ENCODE peak calls at places on chromosomes 3 and 15, in six cellular contexts. U, L, M, G, Z and A are unnamed samples.

GRCh38 chr3:16395229-16395628 is 118.3 kb downstream of the RFTN1 start:
- DNase-seq in U (no peak), L (no peak), M (no peak), G (no peak), Z (no peak), A (no peak)

GRCh38 chr3:132405188-132405587 is 12.1 kb upstream of the DNAJC13 start:
- DNase-seq in U (peak; percentile 31), L (no peak), M (no peak), G (no peak), Z (no peak), A (no peak)

GRCh38 chr3:118292841-118293240 is 741.8 kb downstream of the IGSF11 start:
- DNase-seq in U (no peak), L (no peak), M (no peak), G (no peak), Z (no peak), A (no peak)

GRCh38 chr15:22258402-22259150 is 178.2 kb downstream of the OR4M2 start:
- DNase-seq in U (no peak), L (no peak), M (peak; percentile 74), G (no peak), Z (no peak), A (peak; percentile 82)

GRCh38 chr3:133805702-133806475 is at the start of gene SRPRB:
- DNase-seq in U (peak; percentile 92), L (peak; percentile 85), M (peak; percentile 98), G (peak; percentile 95), Z (peak; percentile 74), A (peak; percentile 98)

GRCh38 chr3:123881771-123882170 is 2.4 kb downstream of the MYLK start:
- DNase-seq in U (no peak), L (no peak), M (no peak), G (no peak), Z (no peak), A (no peak)

GRCh38 chr3:196763179-196763578 is 23.5 kb downstream of the PAK2 start:
- DNase-seq in U (no peak), L (no peak), M (no peak), G (no peak), Z (no peak), A (no peak)

GRCh38 chr15:48595988-48596387 is 49.5 kb downstream of the FBN1 start:
- DNase-seq in U (no peak), L (no peak), M (no peak), G (no peak), Z (no peak), A (no peak)

GRCh38 chr15:80568298-80568697 is 126.8 kb upstream of the ABHD17C start:
- DNase-seq in U (peak; percentile 9), L (no peak), M (no peak), G (no peak), Z (no peak), A (no peak)

GRCh38 chr15:45095661-45096060 is 18.3 kb downstream of the DUOX2 start:
- DNase-seq in U (no peak), L (no peak), M (no peak), G (no peak), Z (no peak), A (peak; percentile 53)

GRCh38 chr3:155112661-155113389 is 32.7 kb downstream of the MME start:
- DNase-seq in U (no peak), L (no peak), M (no peak), G (no peak), Z (no peak), A (no peak)